ENCODE peak calls at places on chromosomes 5 and 9, in four cellular contexts. One of them, this sample, is unnamed.

GRCh38 chr9:37899041-37899440 is 4.9 kb downstream of the SLC25A51 start:
- DNase-seq in A549: no peak
- DNase-seq in K562: no peak
- DNase-seq in GM12878: no peak
- DNase-seq in this sample: no peak

GRCh38 chr9:21434202-21435014 is 5.8 kb upstream of the IFNA1 start:
- DNase-seq in A549: peak; percentile 77
- DNase-seq in K562: no peak
- DNase-seq in GM12878: no peak
- DNase-seq in this sample: peak; percentile 52

GRCh38 chr5:6725448-6725847 is 12.2 kb downstream of the TENT4A start:
- DNase-seq in A549: no peak
- DNase-seq in K562: no peak
- DNase-seq in GM12878: no peak
- DNase-seq in this sample: no peak

GRCh38 chr5:170053896-170054295 is 51.8 kb upstream of the FOXI1 start:
- DNase-seq in A549: no peak
- DNase-seq in K562: no peak
- DNase-seq in GM12878: no peak
- DNase-seq in this sample: no peak

GRCh38 chr5:138653502-138653901 is 78.3 kb upstream of the HSPA9 start:
- DNase-seq in A549: peak; percentile 51
- DNase-seq in K562: no peak
- DNase-seq in GM12878: no peak
- DNase-seq in this sample: no peak

GRCh38 chr5:111779260-111780254 is 22.6 kb upstream of the NREP start:
- DNase-seq in A549: no peak
- DNase-seq in K562: no peak
- DNase-seq in GM12878: no peak
- DNase-seq in this sample: no peak

GRCh38 chr9:115170674-115171073 is 52.7 kb upstream of the TNC start:
- DNase-seq in A549: peak; percentile 45
- DNase-seq in K562: no peak
- DNase-seq in GM12878: no peak
- DNase-seq in this sample: no peak

GRCh38 chr9:90933468-90933867 is 131.8 kb downstream of the SYK start:
- DNase-seq in A549: no peak
- DNase-seq in K562: no peak
- DNase-seq in GM12878: no peak
- DNase-seq in this sample: no peak

GRCh38 chr9:33125871-33126822 is 41.0 kb downstream of the B4GALT1 start:
- DNase-seq in A549: peak; percentile 36
- DNase-seq in K562: peak; percentile 27
- DNase-seq in GM12878: no peak
- DNase-seq in this sample: no peak

GRCh38 chr5:10162468-10162867 is 87.2 kb downstream of the ATPSCKMT start:
- DNase-seq in A549: no peak
- DNase-seq in K562: no peak
- DNase-seq in GM12878: no peak
- DNase-seq in this sample: no peak

GRCh38 chr5:151005187-151005974 is 15.0 kb upstream of the GPX3 start:
- DNase-seq in A549: no peak
- DNase-seq in K562: no peak
- DNase-seq in GM12878: no peak
- DNase-seq in this sample: peak; percentile 71

GRCh38 chr5:37272564-37272963 is 23.4 kb upstream of the CPLANE1 start:
- DNase-seq in A549: peak; percentile 88
- DNase-seq in K562: no peak
- DNase-seq in GM12878: no peak
- DNase-seq in this sample: no peak

GRCh38 chr9:84736076-84736475 is 66.5 kb downstream of the NTRK2 start:
- DNase-seq in A549: no peak
- DNase-seq in K562: no peak
- DNase-seq in GM12878: no peak
- DNase-seq in this sample: no peak

GRCh38 chr5:172508471-172509404 is 54.4 kb upstream of the SH3PXD2B start:
- DNase-seq in A549: no peak
- DNase-seq in K562: no peak
- DNase-seq in GM12878: no peak
- DNase-seq in this sample: no peak

GRCh38 chr9:27888661-27889295 is 315.5 kb upstream of the C9orf72 start:
- DNase-seq in A549: peak; percentile 38
- DNase-seq in K562: peak; percentile 3
- DNase-seq in GM12878: peak; percentile 4
- DNase-seq in this sample: peak; percentile 9

GRCh38 chr9:137172907-137173794 is 1.3 kb upstream of the TMEM210 start:
- DNase-seq in A549: no peak
- DNase-seq in K562: no peak
- DNase-seq in GM12878: no peak
- DNase-seq in this sample: no peak

GRCh38 chr5:165881259-165881658 is 2375.8 kb downstream of the MAT2B start:
- DNase-seq in A549: no peak
- DNase-seq in K562: no peak
- DNase-seq in GM12878: no peak
- DNase-seq in this sample: no peak

GRCh38 chr5:179023528-179024189 is at the start of gene ZNF879:
- DNase-seq in A549: peak; percentile 95
- DNase-seq in K562: peak; percentile 73
- DNase-seq in GM12878: no peak
- DNase-seq in this sample: peak; percentile 80

GRCh38 chr9:16387382-16387781 is 483.1 kb downstream of the BNC2 start:
- DNase-seq in A549: no peak
- DNase-seq in K562: no peak
- DNase-seq in GM12878: no peak
- DNase-seq in this sample: no peak

GRCh38 chr5:38707352-38708324 is 138.2 kb upstream of the OSMR start:
- DNase-seq in A549: no peak
- DNase-seq in K562: no peak
- DNase-seq in GM12878: no peak
- DNase-seq in this sample: no peak

GRCh38 chr9:4665357-4665756 is 923 bp downstream of the SPATA6L start:
- DNase-seq in A549: peak; percentile 37
- DNase-seq in K562: no peak
- DNase-seq in GM12878: no peak
- DNase-seq in this sample: no peak

GRCh38 chr9:4661165-4662095 is 664 bp upstream of the PLPP6 start:
- DNase-seq in A549: no peak
- DNase-seq in K562: no peak
- DNase-seq in GM12878: no peak
- DNase-seq in this sample: no peak

GRCh38 chr9:4663956-4664355 is 1.9 kb downstream of the PLPP6 start:
- DNase-seq in A549: no peak
- DNase-seq in K562: no peak
- DNase-seq in GM12878: no peak
- DNase-seq in this sample: no peak

GRCh38 chr9:4662989-4663792 is 1.1 kb downstream of the PLPP6 start:
- DNase-seq in A549: peak; percentile 38
- DNase-seq in K562: no peak
- DNase-seq in GM12878: no peak
- DNase-seq in this sample: peak; percentile 65

DNA sequence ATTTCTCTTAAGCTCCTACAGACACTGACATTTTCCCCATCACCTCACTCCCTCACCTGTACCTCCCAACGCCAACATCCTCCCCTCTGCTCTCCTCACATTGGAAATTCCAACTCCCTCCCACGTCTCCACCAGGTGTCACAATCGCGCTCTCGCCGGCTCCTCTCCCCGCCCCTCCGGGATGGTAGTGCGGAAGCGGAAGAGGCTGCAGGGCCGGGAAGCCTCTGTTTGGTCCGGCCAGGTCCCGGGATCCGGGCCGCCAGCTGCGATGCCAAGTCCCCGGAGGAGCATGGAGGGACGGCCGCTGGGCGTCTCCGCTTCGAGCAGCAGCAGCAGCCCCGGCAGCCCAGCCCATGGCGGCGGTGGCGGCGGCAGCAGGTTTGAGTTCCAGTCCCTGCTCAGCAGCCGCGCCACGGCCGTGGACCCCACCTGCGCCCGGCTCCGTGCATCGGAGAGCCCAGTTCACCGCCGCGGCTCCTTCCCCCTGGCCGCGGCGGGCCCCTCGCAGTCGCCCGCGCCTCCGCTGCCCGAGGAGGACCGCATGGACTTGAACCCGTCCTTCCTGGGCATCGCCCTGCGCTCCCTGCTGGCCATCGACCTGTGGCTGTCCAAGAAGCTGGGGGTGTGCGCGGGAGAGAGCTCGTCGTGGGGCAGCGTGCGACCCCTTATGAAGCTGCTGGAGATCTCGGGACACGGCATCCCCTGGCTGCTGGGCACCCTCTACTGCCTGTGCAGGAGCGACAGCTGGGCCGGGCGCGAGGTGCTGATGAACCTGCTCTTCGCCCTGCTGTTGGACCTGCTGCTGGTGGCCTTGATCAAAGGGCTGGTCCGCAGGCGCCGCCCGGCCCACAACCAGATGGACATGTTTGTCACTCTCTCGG is at the start of gene PLPP6:
- DNase-seq in A549: peak; percentile 91
- DNase-seq in K562: peak; percentile 85
- DNase-seq in GM12878: peak; percentile 52
- DNase-seq in this sample: peak; percentile 86
- TF ChIP-seq CHD4 in A549: no peak
- TF ChIP-seq CHD4 in K562: no peak
- TF ChIP-seq CHD4 in GM12878: no peak
- TF ChIP-seq CHD4 in this sample: no peak

GRCh38 chr5:122485226-122485625 is 173.2 kb downstream of the SNCAIP start:
- DNase-seq in A549: no peak
- DNase-seq in K562: no peak
- DNase-seq in GM12878: no peak
- DNase-seq in this sample: no peak

GRCh38 chr5:122484103-122484502 is 172.1 kb downstream of the SNCAIP start:
- DNase-seq in A549: no peak
- DNase-seq in K562: no peak
- DNase-seq in GM12878: no peak
- DNase-seq in this sample: no peak

GRCh38 chr5:122478741-122479459 is 166.9 kb downstream of the SNCAIP start:
- DNase-seq in A549: peak; percentile 71
- DNase-seq in K562: no peak
- DNase-seq in GM12878: no peak
- DNase-seq in this sample: peak; percentile 2

DNA sequence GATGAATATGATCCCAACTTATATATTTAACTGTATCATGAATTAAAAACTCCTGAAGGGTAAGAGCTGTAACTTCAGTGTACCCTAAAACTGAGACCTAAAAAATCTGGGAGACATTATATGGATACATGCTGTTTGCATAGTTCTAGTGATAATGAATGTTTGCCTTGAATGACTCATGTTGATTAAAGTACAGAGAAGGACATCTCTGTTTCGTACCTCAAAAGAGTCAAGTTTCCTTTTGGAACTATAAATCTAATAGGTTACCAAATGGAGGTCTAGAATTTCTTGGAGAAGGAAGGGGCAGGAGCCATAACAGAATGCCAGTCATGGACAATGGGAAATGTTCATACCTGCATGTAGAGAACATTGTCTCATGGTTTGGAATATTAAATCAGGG is 168.1 kb downstream of the SNCAIP start:
- DNase-seq in A549: no peak
- DNase-seq in K562: no peak
- DNase-seq in GM12878: no peak
- DNase-seq in this sample: no peak
- TF ChIP-seq CHD4 in A549: no peak
- TF ChIP-seq CHD4 in K562: no peak
- TF ChIP-seq CHD4 in GM12878: no peak
- TF ChIP-seq CHD4 in this sample: no peak

GRCh38 chr5:68587181-68587580 is 371.6 kb downstream of the PIK3R1 start:
- DNase-seq in A549: no peak
- DNase-seq in K562: no peak
- DNase-seq in GM12878: no peak
- DNase-seq in this sample: no peak
- TF ChIP-seq CHD4 in A549: no peak
- TF ChIP-seq CHD4 in K562: no peak
- TF ChIP-seq CHD4 in GM12878: no peak
- TF ChIP-seq CHD4 in this sample: no peak

GRCh38 chr5:131164931-131165727 is at the start of gene HINT1:
- DNase-seq in A549: peak; percentile 93
- DNase-seq in K562: peak; percentile 97
- DNase-seq in GM12878: peak; percentile 75
- DNase-seq in this sample: peak; percentile 82

GRCh38 chr5:131167615-131168014 is 2.6 kb upstream of the HINT1 start:
- DNase-seq in A549: no peak
- DNase-seq in K562: no peak
- DNase-seq in GM12878: no peak
- DNase-seq in this sample: no peak

GRCh38 chr5:131164161-131164930 is 710 bp downstream of the HINT1 start:
- DNase-seq in A549: peak; percentile 72
- DNase-seq in K562: peak; percentile 78
- DNase-seq in GM12878: no peak
- DNase-seq in this sample: peak; percentile 46

GRCh38 chr5:131160134-131160533 is 4.9 kb downstream of the HINT1 start:
- DNase-seq in A549: no peak
- DNase-seq in K562: no peak
- DNase-seq in GM12878: no peak
- DNase-seq in this sample: no peak

GRCh38 chr5:131163315-131164119 is 1.5 kb downstream of the HINT1 start:
- DNase-seq in A549: peak; percentile 16
- DNase-seq in K562: peak; percentile 45
- DNase-seq in GM12878: no peak
- DNase-seq in this sample: peak; percentile 75
- TF ChIP-seq CHD4 in A549: no peak
- TF ChIP-seq CHD4 in K562: no peak
- TF ChIP-seq CHD4 in GM12878: no peak
- TF ChIP-seq CHD4 in this sample: no peak

DNA sequence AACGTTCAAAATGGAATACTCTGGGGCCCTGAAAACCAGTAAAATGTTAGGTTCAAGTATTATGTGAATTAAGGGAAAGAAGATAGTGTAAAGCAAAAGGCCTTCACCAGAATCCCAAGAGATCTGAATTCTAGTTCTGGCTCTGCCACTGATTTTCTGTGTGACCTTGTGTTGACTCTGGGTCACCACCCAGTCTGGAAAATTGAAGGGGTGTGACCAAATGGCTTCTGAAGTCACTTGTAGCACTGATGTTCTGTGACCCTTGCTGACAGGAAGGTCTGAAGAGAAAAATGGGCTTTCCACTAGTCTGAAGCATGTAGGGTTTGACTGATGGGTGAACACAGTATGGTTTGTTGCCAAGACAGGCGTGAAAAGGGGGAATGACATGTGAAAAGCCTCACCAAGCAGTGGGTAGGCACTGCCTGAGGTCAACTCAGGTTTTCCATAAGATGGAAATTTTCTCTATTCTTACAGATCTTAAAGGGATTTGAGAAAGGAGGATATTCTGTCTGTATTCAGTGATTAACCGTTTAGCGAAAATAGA is 33.1 kb downstream of the ANP32B start:
- DNase-seq in A549: no peak
- DNase-seq in K562: no peak
- DNase-seq in GM12878: no peak
- DNase-seq in this sample: no peak
- TF ChIP-seq CHD4 in A549: no peak
- TF ChIP-seq CHD4 in K562: no peak
- TF ChIP-seq CHD4 in GM12878: no peak
- TF ChIP-seq CHD4 in this sample: no peak

DNA sequence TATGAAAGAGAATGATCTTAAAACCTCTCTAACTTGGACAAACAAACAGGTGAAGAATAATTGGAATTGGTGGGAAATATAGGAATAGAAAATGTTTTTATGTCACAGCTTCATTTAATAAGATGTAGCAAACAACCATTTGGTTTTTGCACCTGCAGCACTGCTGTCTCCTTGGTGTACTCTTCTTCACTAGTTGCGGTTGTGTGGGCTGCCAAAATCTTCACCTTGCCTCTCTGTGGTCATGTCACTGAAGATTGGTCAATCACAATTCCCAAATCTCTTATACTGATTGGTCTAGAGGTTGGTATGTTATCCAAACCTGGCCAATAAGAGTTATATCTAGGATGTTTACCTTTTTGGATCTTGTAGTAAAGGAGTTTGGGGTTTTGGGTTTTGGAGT is 88.7 kb downstream of the FGF10 start:
- DNase-seq in A549: no peak
- DNase-seq in K562: no peak
- DNase-seq in GM12878: no peak
- DNase-seq in this sample: no peak
- TF ChIP-seq CHD4 in A549: no peak
- TF ChIP-seq CHD4 in K562: no peak
- TF ChIP-seq CHD4 in GM12878: no peak
- TF ChIP-seq CHD4 in this sample: no peak